ENCODE peak calls at places on chromosomes 1 and 21, in seven cellular contexts. U is neural crest cell, O is tibial artery, S is breast epithelium, D is neural progenitor cell, G is AG10803, M is AG04450. A is an unnamed sample.

GRCh38 chr1:77975907-77976306 is 3.0 kb downstream of the FUBP1 start:
- DNase-seq in O (no peak), S (no peak), G (no peak), M (no peak), U (no peak), D (no peak), A (no peak)

GRCh38 chr1:27508139-27508665 is 18.2 kb upstream of the WASF2 start:
- DNase-seq in D (no peak), M (no peak), U (no peak), S (no peak), G (peak; percentile 56), O (no peak), A (peak; percentile 56)

GRCh38 chr1:74193908-74194307 is 4.1 kb downstream of the LRRIQ3 start:
- DNase-seq in U (no peak), M (peak; percentile 34), O (no peak), D (no peak), G (peak; percentile 36), S (no peak), A (no peak)

GRCh38 chr1:248886237-248886895 is 19.7 kb upstream of the PGBD2 start:
- DNase-seq in U (no peak), S (no peak), O (no peak), D (peak; percentile 61), M (no peak), G (peak; percentile 56), A (no peak)

GRCh38 chr1:91613594-91613993 is 112.9 kb downstream of the CDC7 start:
- DNase-seq in O (no peak), M (no peak), D (no peak), S (no peak), U (no peak), G (peak; percentile 60), A (peak; percentile 88)

GRCh38 chr1:67579623-67580394 is 105.2 kb upstream of the GADD45A start:
- DNase-seq in D (no peak), U (no peak), M (no peak), O (no peak), G (no peak), S (no peak), A (no peak)

GRCh38 chr1:158101455-158101854 is 79.2 kb upstream of the CD1D start:
- DNase-seq in M (no peak), U (no peak), G (no peak), O (no peak), S (no peak), D (no peak), A (no peak)

GRCh38 chr1:32613472-32613871 is 36.9 kb downstream of the ZBTB8OS start:
- DNase-seq in U (no peak), S (no peak), G (no peak), D (no peak), M (no peak), O (no peak), A (no peak)

GRCh38 chr1:167297222-167298214 is 76.8 kb downstream of the POU2F1 start:
- DNase-seq in G (peak; percentile 37), U (no peak), M (no peak), S (no peak), D (peak; percentile 48), O (peak; percentile 43), A (no peak)

GRCh38 chr1:29802181-29803068 is 566.1 kb downstream of the PTPRU start:
- DNase-seq in S (no peak), O (no peak), M (no peak), D (no peak), G (no peak), U (no peak), A (no peak)

GRCh38 chr1:116887212-116887611 is 22.5 kb upstream of the PTGFRN start:
- DNase-seq in S (no peak), G (no peak), M (no peak), U (no peak), O (no peak), D (no peak), A (no peak)

GRCh38 chr1:55712148-55712547 is 497.0 kb upstream of the USP24 start:
- DNase-seq in O (no peak), U (no peak), M (no peak), S (no peak), D (no peak), G (no peak), A (no peak)

GRCh38 chr1:235326719-235327558 is 1.0 kb downstream of the ARID4B start:
- DNase-seq in U (peak; percentile 20), M (no peak), G (no peak), O (peak; percentile 37), S (no peak), D (peak; percentile 60), A (peak; percentile 28)

GRCh38 chr1:16351449-16351993 is 759 bp downstream of the FBXO42 start:
- DNase-seq in G (peak; percentile 32), M (no peak), D (peak; percentile 34), U (no peak), O (peak; percentile 18), S (no peak), A (no peak)

GRCh38 chr21:45318556-45319341 is 31.1 kb upstream of the POFUT2 start:
- DNase-seq in O (peak; percentile 76), M (no peak), U (peak; percentile 48), G (no peak), D (no peak), S (no peak), A (peak; percentile 41)

GRCh38 chr1:145898756-145899155 is 11.1 kb downstream of the ITGA10 start:
- DNase-seq in S (no peak), U (no peak), D (no peak), G (no peak), M (no peak), O (no peak), A (no peak)

GRCh38 chr1:23101891-23102688 is 66.6 kb downstream of the LUZP1 start:
- DNase-seq in D (no peak), U (no peak), S (no peak), M (peak; percentile 29), O (no peak), G (peak; percentile 28), A (no peak)

GRCh38 chr1:204227996-204228785 is 14.4 kb upstream of the GOLT1A start:
- DNase-seq in O (no peak), D (no peak), S (no peak), U (no peak), G (no peak), M (no peak), A (no peak)

GRCh38 chr1:91732291-91732953 is 153.5 kb downstream of the TGFBR3 start:
- DNase-seq in S (no peak), D (no peak), O (no peak), U (no peak), M (peak; percentile 63), G (peak; percentile 61), A (peak; percentile 47)

GRCh38 chr1:34914958-34915357 is 14.5 kb downstream of the DLGAP3 start:
- DNase-seq in D (no peak), M (no peak), O (no peak), U (no peak), G (no peak), S (no peak), A (no peak)

GRCh38 chr1:205563927-205564441 is 59.5 kb downstream of the CDK18 start:
- DNase-seq in O (no peak), S (peak; percentile 60), G (no peak), D (no peak), U (no peak), M (no peak), A (peak; percentile 21)

GRCh38 chr1:202781180-202781579 is 27.0 kb downstream of the KDM5B start:
- DNase-seq in S (no peak), D (no peak), O (no peak), G (no peak), U (no peak), M (no peak), A (no peak)

GRCh38 chr1:10304295-10304694 is 93.9 kb downstream of the KIF1B start:
- DNase-seq in D (no peak), O (no peak), S (no peak), M (no peak), G (no peak), U (no peak), A (no peak)

GRCh38 chr1:233025156-233025555 is 74.7 kb downstream of the NTPCR start:
- DNase-seq in S (no peak), D (peak; percentile 64), U (peak; percentile 36), G (peak; percentile 44), M (no peak), O (no peak), A (peak; percentile 55)

GRCh38 chr1:243216741-243217140 is 38.3 kb downstream of the CEP170 start:
- DNase-seq in U (no peak), M (no peak), S (no peak), O (no peak), G (peak; percentile 18), D (no peak), A (no peak)

GRCh38 chr1:243213045-243213787 is 41.9 kb downstream of the CEP170 start:
- DNase-seq in D (no peak), G (peak; percentile 85), U (no peak), O (no peak), S (no peak), M (peak; percentile 26), A (no peak)

GRCh38 chr1:243217401-243217800 is 37.7 kb downstream of the CEP170 start:
- DNase-seq in O (no peak), G (peak; percentile 29), D (no peak), U (no peak), S (no peak), M (no peak), A (no peak)

DNA sequence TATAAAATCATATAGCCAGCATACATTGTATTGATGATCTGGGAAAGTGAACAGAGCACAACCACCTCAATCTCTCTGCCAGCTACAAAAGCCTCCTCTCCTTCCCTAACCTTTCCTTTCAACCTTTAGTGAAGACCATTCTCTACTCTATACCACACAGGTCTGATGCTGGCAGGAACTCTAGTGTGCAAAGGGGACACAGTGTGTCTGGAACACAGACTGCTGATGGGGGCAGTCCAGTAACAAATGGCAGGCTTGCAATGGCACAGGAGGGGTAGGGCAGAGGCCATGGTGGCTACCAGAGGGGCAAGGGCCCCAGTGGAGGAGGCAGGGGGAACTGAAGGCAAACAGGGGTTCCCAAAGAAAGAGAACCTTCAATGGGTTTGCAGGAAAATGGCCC is 37.0 kb downstream of the CEP170 start:
- DNase-seq in S (no peak), U (no peak), D (no peak), M (no peak), G (no peak), O (no peak), A (no peak)
- TF ChIP-seq CTCF in S (no peak), U (no peak), D (no peak), M (no peak), G (no peak), O (no peak), A (no peak)

GRCh38 chr1:228459091-228459993 is 27.8 kb upstream of the RNF187 start:
- DNase-seq in M (peak; percentile 45), D (peak; percentile 89), U (peak; percentile 62), O (peak; percentile 65), G (peak; percentile 83), S (no peak), A (peak; percentile 93)
- TF ChIP-seq CTCF in M (peak; percentile 82), D (peak; percentile 82), U (peak; percentile 88), O (peak; percentile 55), G (peak; percentile 73), S (peak; percentile 64), A (peak; percentile 64)

GRCh38 chr1:160416369-160416768 is 16.0 kb downstream of the VANGL2 start:
- DNase-seq in O (no peak), G (peak; percentile 22), S (no peak), D (peak; percentile 63), M (no peak), U (no peak), A (peak; percentile 59)
- TF ChIP-seq CTCF in O (no peak), G (peak; percentile 40), S (no peak), D (peak; percentile 55), M (peak; percentile 50), U (peak; percentile 42), A (peak; percentile 50)

DNA sequence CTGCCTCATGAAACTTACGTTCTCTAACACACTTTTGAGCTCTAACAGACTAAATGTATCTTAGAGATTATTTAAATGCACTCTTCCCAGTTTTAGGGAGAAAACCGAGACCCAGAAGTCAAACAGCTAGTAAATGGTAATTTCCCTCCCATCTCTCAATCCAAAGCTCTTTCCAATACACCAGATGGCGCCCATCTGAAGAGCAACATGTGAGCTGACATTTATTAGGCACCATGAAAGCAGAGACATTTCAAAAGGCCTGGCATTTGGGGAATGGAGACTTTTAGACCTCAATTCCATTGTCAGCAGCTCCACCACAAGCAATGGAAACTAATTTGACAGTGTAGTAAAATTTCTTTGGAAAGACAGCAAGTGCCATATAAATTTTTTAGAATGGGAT is 191.4 kb downstream of the DAB1 start:
- DNase-seq in U (no peak), O (no peak), S (no peak), G (no peak), M (no peak), D (peak; percentile 20), A (no peak)
- TF ChIP-seq CTCF in U (no peak), O (no peak), S (no peak), G (peak; percentile 2), M (peak; percentile 13), D (peak; percentile 22), A (no peak)

A was measured in A549.